ENCODE peak calls at places on chromosome 21, in four cellular contexts. N, Y, O and T are unnamed samples.

GRCh38 chr21:31538821-31539220 is 120.7 kb upstream of the SOD1 start:
- DNase-seq in N (no peak), Y (no peak), O (peak; percentile 65), T (no peak)

GRCh38 chr21:38887062-38887686 is 81.4 kb downstream of the ETS2 start:
- DNase-seq in N (no peak), Y (no peak), O (no peak), T (no peak)

GRCh38 chr21:14480601-14481000 is 65.5 kb downstream of the SAMSN1 start:
- DNase-seq in N (no peak), Y (no peak), O (no peak), T (no peak)

GRCh38 chr21:45590246-45590725 is 48.0 kb upstream of the SLC19A1 start:
- DNase-seq in N (peak; percentile 76), Y (peak; percentile 91), O (peak; percentile 76), T (peak; percentile 88)

GRCh38 chr21:44703731-44704635 is 7.0 kb downstream of the KRTAP10-12 start:
- DNase-seq in N (no peak), Y (no peak), O (no peak), T (no peak)

GRCh38 chr21:45050361-45050785 is 24.0 kb upstream of the ADARB1 start:
- DNase-seq in N (no peak), Y (no peak), O (peak; percentile 33), T (no peak)

GRCh38 chr21:31597683-31598082 is 61.8 kb upstream of the SOD1 start:
- DNase-seq in N (no peak), Y (no peak), O (no peak), T (no peak)

GRCh38 chr21:45026833-45027232 is 47.5 kb upstream of the ADARB1 start:
- DNase-seq in N (no peak), Y (no peak), O (peak; percentile 12), T (no peak)

GRCh38 chr21:16088121-16088520 is 358.3 kb downstream of the USP25 start:
- DNase-seq in N (no peak), Y (no peak), O (no peak), T (no peak)
- H3K4me3 ChIP-seq in N (no peak overlapping the region), Y (no peak overlapping the region), O (no peak overlapping the region), T (no peak overlapping the region)

GRCh38 chr21:37769656-37770055 is 146.6 kb downstream of the KCNJ6 start:
- DNase-seq in N (no peak), Y (no peak), O (no peak), T (no peak)

GRCh38 chr21:37765501-37765900 is 150.8 kb downstream of the KCNJ6 start:
- DNase-seq in N (no peak), Y (no peak), O (no peak), T (no peak)

GRCh38 chr21:37766104-37766503 is 150.2 kb downstream of the KCNJ6 start:
- DNase-seq in N (no peak), Y (no peak), O (no peak), T (no peak)

GRCh38 chr21:37770496-37770895 is 145.8 kb downstream of the KCNJ6 start:
- DNase-seq in N (no peak), Y (no peak), O (peak; percentile 28), T (no peak)

GRCh38 chr21:37767984-37768383 is 148.3 kb downstream of the KCNJ6 start:
- DNase-seq in N (no peak), Y (no peak), O (no peak), T (no peak)
- H3K4me1 ChIP-seq in N (no peaks in the 10 kb centered on the region), Y (no peaks in the 10 kb centered on the region), O (no peaks in the 10 kb centered on the region), T (no peaks in the 10 kb centered on the region)

GRCh38 chr21:36990508-36991205 is 15.8 kb upstream of the RIPPLY3 start:
- DNase-seq in N (no peak), Y (no peak), O (no peak), T (peak; percentile 56)
- TF ChIP-seq CTCF in N (no peak), Y (no peak), O (no peak), T (no peak)

DNA sequence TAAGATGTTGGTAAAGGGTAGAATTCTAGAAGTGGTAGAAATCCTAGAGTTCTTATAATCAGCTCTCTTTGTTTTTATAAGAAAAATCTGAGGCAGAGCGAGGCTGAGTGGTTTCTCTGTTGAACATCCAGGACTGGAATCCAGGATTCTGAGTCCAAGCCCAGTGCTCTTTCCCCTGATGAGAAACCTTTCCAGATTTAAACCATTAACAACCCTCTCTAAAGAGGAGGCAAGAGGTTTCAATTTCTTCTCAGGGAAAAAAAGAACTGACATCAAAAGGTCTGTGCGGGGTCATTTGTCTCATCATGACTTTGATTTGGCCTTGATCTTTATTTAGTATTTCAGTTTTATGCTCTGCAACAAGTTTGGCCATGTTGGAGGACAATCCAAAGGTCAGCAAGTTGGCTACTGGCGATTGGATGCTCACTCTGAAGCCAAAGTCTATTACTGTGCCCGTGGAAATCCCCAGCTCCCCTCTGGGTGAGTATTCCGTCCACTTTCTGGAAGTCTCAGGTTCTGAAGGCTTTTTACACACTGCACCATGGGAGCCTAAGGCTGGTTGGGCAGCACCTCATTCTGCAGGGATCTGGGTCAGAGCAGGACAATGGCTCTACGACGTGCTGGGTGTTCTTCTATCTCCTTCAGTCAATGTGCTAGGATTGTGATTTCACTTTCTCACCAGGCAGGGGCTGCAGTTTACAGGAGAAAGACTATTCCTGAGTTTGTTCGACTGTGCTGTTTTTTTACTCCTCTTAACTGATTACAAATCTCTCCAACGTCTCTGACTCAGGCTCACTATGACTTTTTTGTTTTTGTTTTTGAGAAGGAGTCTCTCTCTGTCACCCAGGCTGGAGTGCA is 18.9 kb upstream of the CCT8 start:
- DNase-seq in N (no peak), Y (no peak), O (no peak), T (no peak)
- H3K4me3 ChIP-seq in N (no peak overlapping the region), Y (no peak overlapping the region), O (no peak overlapping the region), T (no peak overlapping the region)

DNA sequence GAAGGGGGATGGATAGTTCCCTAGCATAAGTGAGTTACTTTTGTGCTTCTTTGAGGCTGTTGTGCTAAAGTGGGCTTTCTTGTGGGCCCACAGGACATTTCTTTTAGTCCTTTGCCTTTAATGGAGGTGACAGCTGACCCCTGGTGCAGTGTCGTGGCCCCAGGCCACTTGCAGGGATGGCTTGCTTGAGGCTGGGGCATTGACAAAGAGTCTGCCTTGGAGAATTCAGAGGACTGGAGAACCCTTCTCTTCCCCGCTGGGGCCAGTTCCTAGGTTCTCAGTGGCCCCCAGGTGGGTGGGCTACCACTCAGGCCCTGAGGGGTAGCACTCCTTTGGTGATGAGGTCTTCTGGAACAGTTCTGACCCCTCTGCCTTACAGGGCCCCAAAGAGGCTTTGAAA is 12.8 kb downstream of the ABCG1 start:
- DNase-seq in N (no peak), Y (peak; percentile 73), O (no peak), T (no peak)
- H3K4me1 ChIP-seq in N (peaks cover 16% of the 10 kb centered on the region), Y (peaks cover 100% of the 10 kb centered on the region), O (peaks cover 55% of the 10 kb centered on the region), T (peaks cover 82% of the 10 kb centered on the region)

GRCh38 chr21:37445228-37445627 is 78.7 kb downstream of the DYRK1A start:
- DNase-seq in N (peak; percentile 44), Y (no peak), O (no peak), T (no peak)

GRCh38 chr21:37447288-37447936 is 80.8 kb downstream of the DYRK1A start:
- DNase-seq in N (no peak), Y (no peak), O (no peak), T (no peak)

GRCh38 chr21:37449302-37449937 is 82.8 kb downstream of the DYRK1A start:
- DNase-seq in N (no peak), Y (no peak), O (no peak), T (no peak)

GRCh38 chr21:37443683-37444082 is 77.1 kb downstream of the DYRK1A start:
- DNase-seq in N (no peak), Y (no peak), O (no peak), T (no peak)

DNA sequence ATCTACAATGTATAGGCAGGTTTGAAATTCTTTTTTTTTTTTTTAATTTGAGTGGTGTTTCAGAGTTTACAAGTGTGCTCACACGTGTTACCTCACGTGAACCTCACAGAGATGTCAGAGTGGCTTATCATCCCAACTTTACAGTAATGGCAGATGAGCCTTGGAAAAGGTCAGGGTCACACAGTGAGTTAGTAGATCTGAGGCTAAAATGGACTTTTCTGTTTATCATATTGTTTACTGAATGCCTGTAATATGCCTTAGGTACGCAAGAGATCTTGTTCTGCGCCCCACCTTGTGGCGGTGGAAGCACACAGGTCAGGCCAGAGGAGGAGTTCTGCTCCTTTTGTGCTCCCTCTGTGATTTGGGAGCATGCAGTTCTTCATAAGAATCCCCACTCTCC is 80.0 kb downstream of the DYRK1A start:
- DNase-seq in N (no peak), Y (no peak), O (no peak), T (no peak)
- TF ChIP-seq CTCF in N (no peak), Y (no peak), O (no peak), T (no peak)